ENCODE peak calls at places on chromosomes 11 and 22, in five cellular contexts. One of them, this sample, is unnamed.

GRCh38 chr11:88689548-88690240 is 352.2 kb upstream of the CTSC start:
- DNase-seq in right lobe of liver: no peak
- DNase-seq in sigmoid colon: no peak
- DNase-seq in tibial nerve: no peak
- DNase-seq in adrenal gland: no peak
- DNase-seq in this sample: no peak

GRCh38 chr22:43182118-43182517 is 4.8 kb downstream of the TTLL12 start:
- DNase-seq in right lobe of liver: no peak
- DNase-seq in sigmoid colon: no peak
- DNase-seq in tibial nerve: no peak
- DNase-seq in adrenal gland: no peak
- DNase-seq in this sample: no peak

GRCh38 chr11:129945377-129945776 is 50.0 kb upstream of the NFRKB start:
- DNase-seq in right lobe of liver: no peak
- DNase-seq in sigmoid colon: no peak
- DNase-seq in tibial nerve: no peak
- DNase-seq in adrenal gland: no peak
- DNase-seq in this sample: no peak

GRCh38 chr11:65316979-65317786 is 2.5 kb downstream of the CDC42EP2 start:
- DNase-seq in right lobe of liver: peak
- DNase-seq in sigmoid colon: peak
- DNase-seq in tibial nerve: peak
- DNase-seq in adrenal gland: peak
- DNase-seq in this sample: no peak

GRCh38 chr11:101127699-101128570 is 1.7 kb downstream of the PGR start:
- DNase-seq in right lobe of liver: peak
- DNase-seq in sigmoid colon: peak
- DNase-seq in tibial nerve: no peak
- DNase-seq in adrenal gland: peak
- DNase-seq in this sample: peak

GRCh38 chr11:47523491-47524199 is 29.3 kb downstream of the CELF1 start:
- DNase-seq in right lobe of liver: no peak
- DNase-seq in sigmoid colon: no peak
- DNase-seq in tibial nerve: peak
- DNase-seq in adrenal gland: peak
- DNase-seq in this sample: no peak

GRCh38 chr11:66616379-66617147 is at the start of gene RBM14:
- DNase-seq in right lobe of liver: peak
- DNase-seq in sigmoid colon: peak
- DNase-seq in tibial nerve: peak
- DNase-seq in adrenal gland: peak
- DNase-seq in this sample: peak

GRCh38 chr22:30826670-30827355 is 132.1 kb downstream of the OSBP2 start:
- DNase-seq in right lobe of liver: no peak
- DNase-seq in sigmoid colon: no peak
- DNase-seq in tibial nerve: no peak
- DNase-seq in adrenal gland: no peak
- DNase-seq in this sample: no peak

GRCh38 chr11:32440372-32440888 is 5.1 kb upstream of the WT1 start:
- DNase-seq in right lobe of liver: no peak
- DNase-seq in sigmoid colon: no peak
- DNase-seq in tibial nerve: no peak
- DNase-seq in adrenal gland: no peak
- DNase-seq in this sample: no peak

GRCh38 chr11:65934014-65934413 is 11.3 kb upstream of the TSGA10IP start:
- DNase-seq in right lobe of liver: no peak
- DNase-seq in sigmoid colon: no peak
- DNase-seq in tibial nerve: no peak
- DNase-seq in adrenal gland: no peak
- DNase-seq in this sample: no peak

GRCh38 chr11:82899957-82900276 is 313 bp downstream of the PRCP start:
- DNase-seq in right lobe of liver: no peak
- DNase-seq in sigmoid colon: no peak
- DNase-seq in tibial nerve: no peak
- DNase-seq in adrenal gland: no peak
- DNase-seq in this sample: no peak

GRCh38 chr11:1888811-1889526 is 2.7 kb downstream of the PRR33 start:
- DNase-seq in right lobe of liver: no peak
- DNase-seq in sigmoid colon: no peak
- DNase-seq in tibial nerve: peak
- DNase-seq in adrenal gland: peak
- DNase-seq in this sample: no peak

GRCh38 chr11:13928566-13929251 is 33.8 kb upstream of the SPON1 start:
- DNase-seq in right lobe of liver: no peak
- DNase-seq in sigmoid colon: no peak
- DNase-seq in tibial nerve: no peak
- DNase-seq in adrenal gland: peak
- DNase-seq in this sample: no peak

GRCh38 chr22:39080052-39080762 is 3.1 kb downstream of the APOBEC3G start:
- DNase-seq in right lobe of liver: no peak
- DNase-seq in sigmoid colon: no peak
- DNase-seq in tibial nerve: no peak
- DNase-seq in adrenal gland: no peak
- DNase-seq in this sample: no peak

GRCh38 chr11:115990004-115990447 is 485.8 kb upstream of the CADM1 start:
- DNase-seq in right lobe of liver: no peak
- DNase-seq in sigmoid colon: no peak
- DNase-seq in tibial nerve: no peak
- DNase-seq in adrenal gland: peak
- DNase-seq in this sample: peak

GRCh38 chr22:49930596-49931412 is 12.4 kb downstream of the CRELD2 start:
- DNase-seq in right lobe of liver: peak
- DNase-seq in sigmoid colon: no peak
- DNase-seq in tibial nerve: peak
- DNase-seq in adrenal gland: peak
- DNase-seq in this sample: no peak

GRCh38 chr11:112999518-112999917 is 38.3 kb downstream of the NCAM1 start:
- DNase-seq in right lobe of liver: no peak
- DNase-seq in sigmoid colon: no peak
- DNase-seq in tibial nerve: no peak
- DNase-seq in adrenal gland: no peak
- DNase-seq in this sample: no peak

GRCh38 chr11:78935408-78936101 is 360.9 kb upstream of the NARS2 start:
- DNase-seq in right lobe of liver: no peak
- DNase-seq in sigmoid colon: no peak
- DNase-seq in tibial nerve: no peak
- DNase-seq in adrenal gland: peak
- DNase-seq in this sample: no peak

GRCh38 chr11:65574963-65575567 is 788 bp upstream of the EHBP1L1 start:
- DNase-seq in right lobe of liver: no peak
- DNase-seq in sigmoid colon: peak
- DNase-seq in tibial nerve: no peak
- DNase-seq in adrenal gland: peak
- DNase-seq in this sample: peak

GRCh38 chr22:33589297-33589696 is 331.0 kb downstream of the LARGE1 start:
- DNase-seq in right lobe of liver: no peak
- DNase-seq in sigmoid colon: no peak
- DNase-seq in tibial nerve: no peak
- DNase-seq in adrenal gland: no peak
- DNase-seq in this sample: no peak

GRCh38 chr11:9179141-9179540 is 86.0 kb downstream of the DENND5A start:
- DNase-seq in right lobe of liver: no peak
- DNase-seq in sigmoid colon: no peak
- DNase-seq in tibial nerve: no peak
- DNase-seq in adrenal gland: no peak
- DNase-seq in this sample: no peak

GRCh38 chr22:44231229-44231628 is 50.5 kb downstream of the PARVG start:
- DNase-seq in right lobe of liver: no peak
- DNase-seq in sigmoid colon: no peak
- DNase-seq in tibial nerve: no peak
- DNase-seq in adrenal gland: no peak
- DNase-seq in this sample: no peak

GRCh38 chr22:22171357-22172218 is 73.0 kb upstream of the VPREB1 start:
- DNase-seq in right lobe of liver: no peak
- DNase-seq in sigmoid colon: no peak
- DNase-seq in tibial nerve: no peak
- DNase-seq in adrenal gland: peak
- DNase-seq in this sample: no peak

GRCh38 chr11:121459413-121460041 is 6.8 kb upstream of the SORL1-AS1 start:
- DNase-seq in right lobe of liver: peak
- DNase-seq in sigmoid colon: no peak
- DNase-seq in tibial nerve: no peak
- DNase-seq in adrenal gland: no peak
- DNase-seq in this sample: no peak
- H3K27ac ChIP-seq in right lobe of liver: peak
- H3K27ac ChIP-seq in sigmoid colon: peak
- H3K27ac ChIP-seq in tibial nerve: no peak
- H3K27ac ChIP-seq in adrenal gland: no peak
- H3K27ac ChIP-seq in this sample: no peak

GRCh38 chr11:86244522-86245368 is at the start of gene EED:
- DNase-seq in right lobe of liver: peak
- DNase-seq in sigmoid colon: peak
- DNase-seq in tibial nerve: peak
- DNase-seq in adrenal gland: peak
- DNase-seq in this sample: peak
- TF ChIP-seq POLR2A in right lobe of liver: peak
- TF ChIP-seq POLR2A in sigmoid colon: peak
- TF ChIP-seq POLR2A in tibial nerve: peak
- TF ChIP-seq POLR2A in adrenal gland: peak
- TF ChIP-seq POLR2A in this sample: peak

GRCh38 chr11:17183836-17184235 is 23.9 kb downstream of the PIK3C2A start:
- DNase-seq in right lobe of liver: no peak
- DNase-seq in sigmoid colon: no peak
- DNase-seq in tibial nerve: no peak
- DNase-seq in adrenal gland: no peak
- DNase-seq in this sample: no peak

GRCh38 chr11:17186932-17187692 is 20.7 kb downstream of the PIK3C2A start:
- DNase-seq in right lobe of liver: no peak
- DNase-seq in sigmoid colon: no peak
- DNase-seq in tibial nerve: no peak
- DNase-seq in adrenal gland: no peak
- DNase-seq in this sample: no peak

GRCh38 chr11:17188675-17189074 is 19.1 kb downstream of the PIK3C2A start:
- DNase-seq in right lobe of liver: no peak
- DNase-seq in sigmoid colon: no peak
- DNase-seq in tibial nerve: no peak
- DNase-seq in adrenal gland: no peak
- DNase-seq in this sample: no peak

GRCh38 chr11:17185938-17186337 is 21.8 kb downstream of the PIK3C2A start:
- DNase-seq in right lobe of liver: no peak
- DNase-seq in sigmoid colon: no peak
- DNase-seq in tibial nerve: no peak
- DNase-seq in adrenal gland: no peak
- DNase-seq in this sample: no peak

DNA sequence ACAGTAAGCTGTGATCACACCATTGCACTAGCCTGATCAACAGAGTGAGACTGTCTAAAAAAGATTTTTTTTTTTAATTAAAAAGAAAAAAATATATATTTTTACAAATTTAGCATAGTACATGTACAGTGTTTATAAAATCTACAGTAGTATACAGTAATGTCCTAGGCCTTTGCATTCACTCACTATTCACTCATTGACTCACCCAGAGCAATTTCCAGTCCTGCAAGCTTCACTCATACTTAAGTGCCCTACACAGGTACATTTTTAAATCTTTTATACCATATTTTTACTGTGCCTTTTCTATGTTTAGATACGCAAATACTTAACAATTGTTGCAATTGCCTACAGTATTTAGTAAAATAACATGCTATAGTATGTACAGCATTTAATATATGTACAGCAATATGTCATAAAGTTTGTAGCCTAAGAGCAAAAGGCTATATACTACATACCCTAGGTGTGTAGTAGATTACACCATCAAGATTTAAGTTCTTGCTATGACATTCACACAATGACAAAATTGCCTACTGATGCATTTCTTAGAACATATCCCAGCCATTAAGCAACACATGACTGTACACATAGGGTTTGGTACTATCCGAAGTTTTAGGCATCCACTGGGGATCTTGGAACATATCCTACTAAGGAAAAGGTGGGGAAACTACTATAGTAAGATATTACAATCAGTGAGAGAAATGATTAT is 22.8 kb downstream of the PIK3C2A start:
- DNase-seq in right lobe of liver: no peak
- DNase-seq in sigmoid colon: no peak
- DNase-seq in tibial nerve: no peak
- DNase-seq in adrenal gland: no peak
- DNase-seq in this sample: no peak
- H3K27ac ChIP-seq in right lobe of liver: no peak
- H3K27ac ChIP-seq in sigmoid colon: no peak
- H3K27ac ChIP-seq in tibial nerve: no peak
- H3K27ac ChIP-seq in adrenal gland: no peak
- H3K27ac ChIP-seq in this sample: no peak

GRCh38 chr11:22625448-22626287 is at the start of gene FANCF:
- DNase-seq in right lobe of liver: peak
- DNase-seq in sigmoid colon: peak
- DNase-seq in tibial nerve: peak
- DNase-seq in adrenal gland: peak
- DNase-seq in this sample: peak
- TF ChIP-seq POLR2A in right lobe of liver: no peak
- TF ChIP-seq POLR2A in sigmoid colon: no peak
- TF ChIP-seq POLR2A in tibial nerve: peak
- TF ChIP-seq POLR2A in adrenal gland: peak
- TF ChIP-seq POLR2A in this sample: no peak

This sample was measured in upper lobe of left lung.